ENCODE peak calls at places on chromosomes 7 and 10, in four cellular contexts. M is HFF-Myc, Y is neural crest cell, V is hepatocyte. H is an unnamed sample.

GRCh38 chr10:88971668-88972067 is 18.9 kb upstream of the FAS start:
- DNase-seq in M (no peak), V (no peak), Y (no peak), H (no peak)

GRCh38 chr7:13990319-13990983 is 985 bp upstream of the ETV1 start:
- DNase-seq in V (peak), Y (peak), M (peak), H (no peak)

GRCh38 chr7:106112972-106113421 is 885 bp upstream of the SYPL1 start:
- DNase-seq in M (no peak), Y (no peak), V (no peak), H (no peak)

GRCh38 chr10:26855186-26855585 is 5.6 kb downstream of the ABI1 start:
- DNase-seq in Y (no peak), M (no peak), V (no peak), H (peak)

GRCh38 chr7:150860978-150861295 is 8.6 kb downstream of the AOC1 start:
- DNase-seq in Y (no peak), V (no peak), M (no peak), H (no peak)

GRCh38 chr10:46270086-46270811 is 16.5 kb upstream of the ANTXRL start:
- DNase-seq in Y (no peak), V (no peak), M (no peak), H (no peak)

GRCh38 chr7:104174798-104175197 is 33.0 kb downstream of the ORC5 start:
- DNase-seq in Y (no peak), M (no peak), V (no peak), H (no peak)

GRCh38 chr7:156194813-156195212 is 382.6 kb upstream of the SHH start:
- DNase-seq in V (no peak), Y (no peak), M (no peak), H (no peak)

GRCh38 chr7:115825736-115826135 is 204.8 kb downstream of the TFEC start:
- DNase-seq in Y (no peak), V (no peak), M (peak), H (peak)

GRCh38 chr10:101597036-101597435 is 8.9 kb downstream of the DPCD start:
- DNase-seq in V (no peak), M (no peak), Y (no peak), H (no peak)
- TF ChIP-seq CTCF in V (no peak), M (no peak), Y (no peak), H (no peak)

DNA sequence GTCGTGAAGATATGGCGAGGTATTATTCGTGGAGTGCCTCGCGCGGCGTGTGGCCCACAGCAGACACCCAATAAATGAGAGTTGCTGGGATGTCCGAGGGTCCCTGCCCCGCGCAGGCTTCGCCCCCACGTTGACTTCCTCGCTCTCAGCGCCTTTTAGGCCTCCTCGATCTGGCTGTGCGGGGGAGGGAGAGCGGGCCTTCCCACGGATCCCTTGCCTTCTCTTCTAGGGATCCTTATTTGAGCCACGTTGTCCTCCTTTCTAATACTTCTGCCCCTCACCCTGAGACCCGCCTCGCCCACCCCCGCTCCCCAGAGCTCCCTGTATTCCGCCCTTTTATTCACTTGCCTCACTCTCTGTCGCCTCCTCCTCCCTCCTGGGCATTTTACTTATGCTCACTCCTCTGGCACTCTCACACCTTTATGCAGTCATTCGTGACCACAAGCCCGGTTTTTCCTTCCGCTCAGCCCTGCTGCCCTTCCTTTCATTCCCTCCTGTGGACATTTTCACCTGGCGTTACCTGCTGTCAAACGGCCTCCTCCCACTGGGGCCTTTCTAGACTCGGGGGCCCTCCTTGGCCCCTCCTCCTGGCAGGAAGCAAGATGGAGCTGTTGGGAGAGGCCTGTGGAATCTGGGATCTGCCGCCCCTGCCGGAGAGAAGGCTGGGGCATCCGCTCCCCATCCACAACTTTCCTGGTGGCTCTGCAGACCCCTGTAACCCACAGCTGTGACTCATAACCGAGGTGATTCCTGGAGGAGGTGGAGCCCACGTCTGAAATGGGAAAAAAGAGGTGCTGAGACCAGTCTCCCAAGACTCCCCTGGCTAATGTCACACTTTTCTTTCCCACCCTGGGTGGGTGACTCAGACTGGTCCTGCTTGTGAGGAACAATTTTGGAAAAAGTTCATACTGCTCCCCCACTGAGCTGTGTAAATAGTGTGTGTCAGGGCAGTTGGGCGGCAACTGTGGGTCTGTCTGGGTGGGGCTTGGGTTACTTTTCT is 1.0 kb downstream of the VCL start:
- DNase-seq in V (peak), Y (peak), M (peak), H (no peak)
- TF ChIP-seq CTCF in V (peak), Y (peak), M (peak), H (peak)

GRCh38 chr10:42866115-42866995 is 83.8 kb downstream of the BMS1 start:
- DNase-seq in M (peak), Y (peak), V (peak), H (peak)

GRCh38 chr10:42865716-42866114 is 83.1 kb downstream of the BMS1 start:
- DNase-seq in Y (no peak), M (no peak), V (no peak), H (no peak)

GRCh38 chr10:42868530-42868929 is 85.9 kb downstream of the BMS1 start:
- DNase-seq in M (no peak), V (no peak), Y (no peak), H (no peak)

GRCh38 chr10:42867571-42867970 is 85.0 kb downstream of the BMS1 start:
- DNase-seq in Y (no peak), M (no peak), V (no peak), H (no peak)

DNA sequence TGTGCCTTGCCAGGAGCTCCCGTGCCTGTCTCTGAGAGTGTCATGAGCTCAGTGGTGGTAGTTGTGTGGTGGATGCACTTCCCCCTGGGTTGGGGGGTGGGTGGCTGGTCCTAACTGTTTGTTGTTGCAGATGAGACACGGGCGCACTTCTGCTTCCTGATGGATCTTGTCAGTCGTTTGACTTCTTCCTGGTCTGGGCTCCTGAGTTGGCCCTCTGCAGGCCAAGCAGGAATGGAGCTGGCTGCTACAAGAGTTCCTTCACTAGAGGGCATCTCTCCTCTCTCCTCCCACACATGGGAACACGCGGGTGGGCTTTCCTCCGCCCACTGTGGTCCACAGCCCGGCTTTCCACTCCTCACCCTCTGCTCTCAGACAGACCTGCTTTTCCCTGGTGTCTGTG is 82.0 kb downstream of the BMS1 start:
- DNase-seq in V (no peak), Y (no peak), M (no peak), H (no peak)
- TF ChIP-seq CTCF in V (peak), Y (peak), M (no peak), H (peak)

GRCh38 chr10:96999987-97000386 is 167.9 kb downstream of the LCOR start:
- DNase-seq in M (no peak), V (no peak), Y (no peak), H (no peak)

GRCh38 chr10:97001183-97001991 is 169.3 kb downstream of the LCOR start:
- DNase-seq in V (no peak), M (no peak), Y (no peak), H (no peak)

GRCh38 chr10:96999337-96999736 is 167.2 kb downstream of the LCOR start:
- DNase-seq in M (no peak), V (no peak), Y (no peak), H (no peak)

GRCh38 chr10:97002670-97003069 is 170.6 kb downstream of the LCOR start:
- DNase-seq in M (no peak), V (no peak), Y (no peak), H (no peak)

DNA sequence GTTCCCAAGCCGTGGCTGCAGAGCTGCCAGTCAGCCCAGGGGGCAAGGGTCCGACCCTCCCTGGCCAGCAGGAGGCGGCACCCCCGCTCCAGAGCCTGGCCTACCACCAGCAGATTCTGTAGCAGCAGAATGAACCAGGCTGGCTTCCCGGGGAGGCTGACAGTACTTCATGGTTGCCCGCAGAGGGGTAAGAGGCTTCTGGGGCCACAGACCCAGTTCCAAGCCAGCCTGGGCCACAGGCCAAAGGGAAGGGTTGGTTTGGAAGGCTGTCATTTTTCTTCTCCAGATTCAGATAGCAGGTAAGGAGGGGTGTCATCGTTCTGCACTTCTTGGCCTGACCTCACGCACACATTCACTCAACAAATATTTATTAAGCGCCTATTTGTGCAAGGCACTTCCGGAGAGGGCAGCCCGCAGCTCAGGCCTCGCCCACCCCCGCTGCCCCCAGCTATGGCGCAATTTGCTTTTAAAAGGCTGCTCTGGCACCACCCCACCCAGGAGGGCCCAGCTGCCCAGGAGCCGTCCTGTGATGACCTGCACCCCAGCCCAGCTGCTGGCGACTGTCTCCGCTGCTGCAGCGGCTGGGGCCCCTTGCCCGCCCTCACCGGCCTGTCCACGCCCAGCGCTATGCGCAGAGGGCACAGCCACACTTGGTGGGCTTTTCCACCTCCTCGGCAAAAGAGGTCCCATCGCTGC is 168.5 kb downstream of the LCOR start:
- DNase-seq in V (peak), Y (no peak), M (no peak), H (no peak)
- TF ChIP-seq CTCF in V (no peak), Y (peak), M (no peak), H (no peak)

DNA sequence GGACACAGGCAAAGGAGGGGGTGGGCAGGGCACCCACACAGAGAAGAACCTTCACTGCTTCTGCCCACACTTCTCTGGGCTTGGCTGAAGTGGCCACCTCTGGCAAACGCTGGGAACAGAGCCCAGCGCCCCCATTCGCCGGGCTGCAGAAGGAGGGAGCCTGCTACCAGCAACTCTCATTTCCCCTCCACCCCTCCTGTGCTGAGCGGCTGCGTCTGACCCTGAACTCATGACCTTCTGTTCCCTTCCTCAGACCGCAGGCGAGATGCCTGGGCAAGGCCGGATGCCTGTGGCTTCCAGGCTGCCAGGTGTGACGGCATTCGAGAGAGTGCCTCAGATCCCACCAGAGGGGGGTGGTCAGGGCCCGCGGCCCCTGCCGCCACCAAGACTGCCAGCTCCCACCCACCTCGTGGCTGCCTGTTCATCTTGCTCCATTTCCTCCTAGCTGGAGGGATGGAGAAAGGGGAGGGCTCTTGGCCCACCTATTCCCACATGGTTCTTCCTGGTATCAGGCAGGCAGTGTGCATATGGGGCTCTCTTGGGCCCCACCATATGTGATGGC is 19.8 kb downstream of the DNAJB12 start:
- DNase-seq in V (peak), M (no peak), Y (no peak), H (no peak)
- TF ChIP-seq CTCF in V (no peak), M (no peak), Y (no peak), H (no peak)

GRCh38 chr7:49418964-49419363 is 354.5 kb upstream of the VWC2 start:
- DNase-seq in Y (no peak), V (no peak), M (no peak), H (no peak)
- TF ChIP-seq CTCF in Y (no peak), V (no peak), M (no peak), H (no peak)

GRCh38 chr7:100612730-100613446 is 548 bp downstream of the MOSPD3 start:
- DNase-seq in Y (no peak), V (peak), M (no peak), H (no peak)
- TF ChIP-seq CTCF in Y (peak), V (peak), M (no peak), H (no peak)

DNA sequence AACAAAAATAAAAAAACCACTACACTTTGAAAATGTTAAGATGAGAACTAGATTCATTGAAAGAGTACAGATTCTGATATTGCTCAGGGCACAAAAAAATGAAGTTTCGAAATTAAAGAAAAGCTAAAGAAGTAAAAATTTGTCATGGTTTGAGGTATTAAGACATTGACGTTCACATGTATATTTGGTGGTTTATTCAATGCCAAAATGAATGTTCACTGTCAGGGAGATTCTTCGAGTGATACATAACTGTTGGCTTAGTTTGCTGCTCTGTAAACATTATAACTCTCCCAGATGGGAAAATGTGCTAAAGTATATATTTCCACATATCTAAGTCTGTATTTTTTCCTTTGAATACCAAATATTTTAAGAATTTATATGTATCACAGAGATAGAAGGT is 345.0 kb downstream of the SEMA3D start:
- DNase-seq in M (no peak), V (no peak), Y (no peak), H (peak)
- TF ChIP-seq CTCF in M (no peak), V (no peak), Y (no peak), H (no peak)

H was measured in AG09309.